ENCODE peak calls at places on chromosomes 4 and X, in seven cellular contexts. Y is aorta; K is CD4-positive, alpha-beta T cell; I is sigmoid colon; W is naive thymus-derived CD4-positive, alpha-beta T cell; M is A549; J is heart left ventricle. B is an unnamed sample.

GRCh38 chr4:6906046-6906445 is 3.6 kb upstream of the TBC1D14 start:
- DNase-seq in Y (peak; percentile 21), K (no peak), W (no peak), I (peak; percentile 32), J (no peak), M (no peak), B (no peak)

GRCh38 chrX:1582686-1583437 is 8.5 kb upstream of the AKAP17A start:
- DNase-seq in Y (no peak), I (no peak), M (peak; percentile 74), W (no peak), J (no peak), K (peak; percentile 45), B (no peak)

GRCh38 chr4:54716478-54717065 is 58.8 kb downstream of the KIT start:
- DNase-seq in I (no peak), Y (no peak), J (no peak), M (no peak), K (no peak), W (no peak), B (no peak)

GRCh38 chr4:8376361-8377102 is 64.0 kb downstream of the ACOX3 start:
- DNase-seq in M (no peak), Y (peak; percentile 37), J (no peak), K (no peak), I (peak; percentile 60), W (no peak), B (no peak)

GRCh38 chr4:128601992-128602695 is 207.4 kb upstream of the JADE1 start:
- DNase-seq in J (no peak), K (no peak), M (no peak), Y (no peak), I (no peak), W (no peak), B (no peak)

GRCh38 chrX:9865804-9866471 is 79.7 kb downstream of the SHROOM2 start:
- DNase-seq in M (no peak), K (no peak), Y (no peak), I (no peak), W (no peak), J (no peak), B (no peak)

GRCh38 chr4:15897577-15897976 is 41.0 kb downstream of the FGFBP1 start:
- DNase-seq in J (no peak), I (no peak), Y (no peak), M (no peak), W (no peak), K (no peak), B (no peak)

GRCh38 chr4:1711055-1711905 is 839 bp downstream of the SLBP start:
- DNase-seq in J (peak; percentile 64), M (no peak), K (no peak), Y (peak; percentile 82), I (peak; percentile 83), W (no peak), B (no peak)

GRCh38 chr4:172202480-172203076 is 389.4 kb downstream of the GALNTL6 start:
- DNase-seq in J (no peak), I (no peak), W (no peak), M (peak; percentile 20), Y (no peak), K (no peak), B (no peak)

GRCh38 chrX:149877157-149877556 is 3.8 kb upstream of the MAGEA8 start:
- DNase-seq in I (no peak), W (no peak), J (no peak), Y (no peak), K (no peak), M (no peak), B (no peak)

GRCh38 chr4:10160280-10160856 is 43.8 kb upstream of the WDR1 start:
- DNase-seq in I (no peak), Y (no peak), K (no peak), M (no peak), W (peak; percentile 6), J (no peak), B (no peak)

GRCh38 chr4:4408576-4409335 is 21.9 kb downstream of the NSG1 start:
- DNase-seq in I (no peak), M (no peak), W (no peak), Y (peak; percentile 33), J (no peak), K (no peak), B (no peak)

GRCh38 chr4:36374836-36375511 is 93.6 kb downstream of the DTHD1 start:
- DNase-seq in M (no peak), Y (peak; percentile 44), J (no peak), W (no peak), K (no peak), I (peak; percentile 44), B (no peak)

GRCh38 chr4:120926358-120927025 is 4.0 kb upstream of the PRDM5 start:
- DNase-seq in J (no peak), M (no peak), W (no peak), K (no peak), Y (no peak), I (no peak), B (no peak)

GRCh38 chrX:143095311-143095710 is 69.6 kb downstream of the SPANXN4 start:
- DNase-seq in W (no peak), Y (no peak), M (no peak), J (no peak), I (no peak), K (no peak), B (no peak)

GRCh38 chrX:140764401-140764919 is 54.9 kb downstream of the LINC00632 start:
- DNase-seq in W (no peak), K (no peak), M (no peak), I (peak; percentile 59), J (no peak), Y (peak; percentile 70), B (peak; percentile 12)

GRCh38 chr4:116018831-116019230 is 905.4 kb upstream of the NDST4 start:
- DNase-seq in W (no peak), I (no peak), K (no peak), J (no peak), Y (no peak), M (no peak), B (no peak)

GRCh38 chr4:98746530-98746929 is 88.1 kb upstream of the TSPAN5 start:
- DNase-seq in I (no peak), M (no peak), J (no peak), W (no peak), K (no peak), Y (no peak), B (no peak)

GRCh38 chr4:92304636-92305035 is 870 bp downstream of the GRID2 start:
- DNase-seq in K (no peak), I (no peak), Y (no peak), J (no peak), W (no peak), M (no peak), B (no peak)

GRCh38 chr4:79395883-79396282 is 12.1 kb downstream of the GK2 start:
- DNase-seq in K (no peak), M (no peak), W (no peak), I (no peak), Y (no peak), J (no peak), B (no peak)

GRCh38 chrX:7088968-7089615 is 58.4 kb upstream of the STS start:
- DNase-seq in J (no peak), I (no peak), Y (no peak), W (peak; percentile 58), M (no peak), K (peak; percentile 41), B (no peak)

DNA sequence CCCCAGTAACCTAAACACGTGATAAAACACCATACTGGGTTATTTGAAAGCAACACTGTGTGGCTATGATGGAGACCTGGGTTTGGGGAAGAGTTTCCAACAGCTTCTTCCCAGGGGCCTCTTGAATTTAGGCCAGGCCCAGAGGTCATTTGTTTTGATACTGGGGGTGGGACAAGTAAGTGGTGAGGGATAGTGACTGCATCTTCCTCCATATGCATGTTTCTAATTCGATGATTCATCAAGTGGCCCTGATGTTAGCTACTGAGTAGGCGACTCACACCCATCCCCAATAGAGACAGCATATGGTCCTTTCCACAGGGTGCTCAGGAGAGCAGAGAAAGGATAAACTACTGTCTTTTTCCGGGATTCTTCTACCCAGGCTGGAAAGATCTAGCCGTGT is 2.7 kb downstream of the NDP start:
- DNase-seq in K (no peak), W (no peak), J (no peak), Y (no peak), I (no peak), M (no peak), B (no peak)
- H3K9me3 ChIP-seq in K (no peaks in the 10 kb centered on the region), W (no peaks in the 10 kb centered on the region), J (no peaks in the 10 kb centered on the region), Y (no peaks in the 10 kb centered on the region), I (no peaks in the 10 kb centered on the region), M (no peaks in the 10 kb centered on the region), B (no peaks in the 10 kb centered on the region)

GRCh38 chrX:12089740-12090139 is 48.5 kb upstream of the FRMPD4 start:
- DNase-seq in W (no peak), J (no peak), Y (no peak), K (no peak), M (no peak), I (no peak), B (no peak)
- H3K9me3 ChIP-seq in W (no peaks in the 10 kb centered on the region), J (no peaks in the 10 kb centered on the region), Y (no peaks in the 10 kb centered on the region), K (no peaks in the 10 kb centered on the region), M (no peaks in the 10 kb centered on the region), I (no peaks in the 10 kb centered on the region), B (no peaks in the 10 kb centered on the region)

DNA sequence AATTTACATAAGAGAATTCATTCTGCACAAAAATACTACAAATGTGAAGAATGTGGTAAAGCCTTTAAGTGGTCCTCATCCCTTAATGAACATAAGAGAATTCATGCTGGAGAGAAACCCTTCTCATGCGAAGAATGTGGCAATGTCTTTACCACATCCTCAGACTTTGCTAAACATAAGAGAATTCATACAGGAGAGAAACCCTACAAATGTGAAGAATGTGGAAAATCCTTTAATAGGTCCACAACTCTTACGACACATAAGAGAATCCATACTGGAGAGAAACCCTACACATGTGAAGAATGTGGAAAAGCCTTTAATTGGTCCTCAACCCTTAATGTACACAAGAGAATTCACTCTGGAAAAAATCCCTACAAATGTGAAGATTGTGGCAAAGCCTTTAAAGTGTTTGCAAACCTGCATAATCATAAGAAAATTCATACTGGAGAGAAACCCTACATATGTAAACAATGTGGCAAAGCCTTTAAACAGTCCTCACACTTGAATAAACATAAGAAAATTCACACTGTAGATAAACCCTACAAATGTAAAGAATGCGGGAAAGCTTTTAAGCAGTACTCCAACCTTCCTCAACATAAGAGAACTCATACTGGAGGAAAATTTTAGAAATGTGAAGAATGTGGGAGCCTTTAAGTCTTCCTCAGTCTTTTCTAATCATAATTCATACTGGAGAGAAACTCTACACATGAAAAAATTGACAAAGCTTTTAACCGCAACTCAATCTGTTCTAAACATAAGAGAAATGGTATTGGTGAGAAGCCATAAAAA is 37.4 kb downstream of the ZNF718 start:
- DNase-seq in I (no peak), W (no peak), M (no peak), K (no peak), Y (no peak), J (no peak), B (no peak)
- H3K9me3 ChIP-seq in I (peaks cover 45% of the 10 kb centered on the region), W (peaks cover 19% of the 10 kb centered on the region), M (peaks cover 58% of the 10 kb centered on the region), K (peaks cover 81% of the 10 kb centered on the region), Y (peaks cover 8% of the 10 kb centered on the region), J (peaks cover 93% of the 10 kb centered on the region), B (peaks cover 5% of the 10 kb centered on the region)

GRCh38 chr4:175422331-175422730 is 389.7 kb downstream of the GPM6A start:
- DNase-seq in Y (no peak), J (no peak), K (no peak), W (no peak), I (no peak), M (no peak), B (no peak)

GRCh38 chr4:175414602-175415001 is 397.5 kb downstream of the GPM6A start:
- DNase-seq in W (no peak), K (no peak), J (no peak), Y (no peak), M (no peak), I (no peak), B (no peak)

GRCh38 chr4:175419120-175419774 is 392.8 kb downstream of the GPM6A start:
- DNase-seq in K (no peak), J (no peak), W (no peak), M (peak; percentile 31), I (no peak), Y (no peak), B (no peak)

GRCh38 chr4:175421506-175421905 is 390.6 kb downstream of the GPM6A start:
- DNase-seq in K (no peak), I (no peak), M (peak; percentile 52), J (no peak), W (no peak), Y (no peak), B (no peak)

GRCh38 chr4:175418511-175418910 is 393.6 kb downstream of the GPM6A start:
- DNase-seq in Y (no peak), M (no peak), J (no peak), K (no peak), W (no peak), I (no peak), B (no peak)
- H3K9me3 ChIP-seq in Y (peaks cover 2% of the 10 kb centered on the region), M (peaks cover 23% of the 10 kb centered on the region), J (no peaks in the 10 kb centered on the region), K (no peaks in the 10 kb centered on the region), W (no peaks in the 10 kb centered on the region), I (no peaks in the 10 kb centered on the region), B (no peaks in the 10 kb centered on the region)